ENCODE peak calls at places on chromosomes 11 and 22, in eight cellular contexts. Q is colonic mucosa; M is right atrium auricular region; D is IMR-90; V is AG04450; T is uterus; B is right lobe of liver; S is CD8-positive, alpha-beta memory T cell. K is an unnamed sample.

GRCh38 chr11:65588199-65589054 is 7.2 kb downstream of the KCNK7 start:
- DNase-seq in Q (peak; percentile 62), M (no peak), D (peak; percentile 32), V (no peak), T (peak; percentile 70), B (peak; percentile 72), S (peak; percentile 88), K (peak; percentile 75)

GRCh38 chr11:77517226-77517625 is 43.3 kb upstream of the PAK1 start:
- DNase-seq in Q (no peak), M (no peak), D (no peak), V (no peak), T (no peak), B (no peak), S (no peak), K (no peak)

GRCh38 chr22:37657590-37658132 is 862 bp upstream of the PDXP start:
- DNase-seq in Q (no peak), M (no peak), D (peak; percentile 7), V (no peak), T (no peak), B (no peak), S (no peak), K (no peak)

GRCh38 chr11:114346709-114347141 is 50.5 kb downstream of the NNMT start:
- DNase-seq in Q (no peak), M (no peak), D (no peak), V (no peak), T (no peak), B (no peak), S (no peak), K (no peak)

GRCh38 chr11:3865388-3866193 is 10.1 kb downstream of the STIM1 start:
- DNase-seq in Q (no peak), M (no peak), D (peak; percentile 76), V (peak; percentile 41), T (no peak), B (no peak), S (no peak), K (no peak)

GRCh38 chr22:36325163-36326031 is 62.4 kb downstream of the MYH9 start:
- DNase-seq in Q (peak; percentile 80), M (peak; percentile 84), D (peak; percentile 86), V (no peak), T (peak; percentile 86), B (no peak), S (no peak), K (no peak)

GRCh38 chr11:72787262-72788104 is 6.4 kb downstream of the STARD10 start:
- DNase-seq in Q (peak; percentile 89), M (no peak), D (no peak), V (no peak), T (no peak), B (peak; percentile 95), S (no peak), K (no peak)

GRCh38 chr11:62665630-62666258 is 632 bp downstream of the CSKMT start:
- DNase-seq in Q (peak; percentile 64), M (peak; percentile 72), D (peak; percentile 66), V (no peak), T (peak; percentile 59), B (peak; percentile 73), S (peak; percentile 84), K (peak; percentile 55)

GRCh38 chr11:7004482-7004881 is 15.7 kb downstream of the ZNF214 start:
- DNase-seq in Q (peak; percentile 17), M (no peak), D (peak; percentile 86), V (no peak), T (no peak), B (no peak), S (no peak), K (no peak)

GRCh38 chr11:1952806-1953482 is 5.8 kb downstream of the MRPL23 start:
- DNase-seq in Q (no peak), M (no peak), D (no peak), V (no peak), T (peak; percentile 5), B (no peak), S (no peak), K (no peak)

GRCh38 chr11:133902506-133902905 is 54.3 kb downstream of the IGSF9B start:
- DNase-seq in Q (no peak), M (no peak), D (no peak), V (no peak), T (no peak), B (peak; percentile 11), S (no peak), K (no peak)

GRCh38 chr11:116467809-116468208 is 305.0 kb downstream of the BUD13 start:
- DNase-seq in Q (no peak), M (no peak), D (no peak), V (no peak), T (no peak), B (no peak), S (no peak), K (no peak)

GRCh38 chr22:20590477-20591294 is 83.3 kb downstream of the MED15 start:
- DNase-seq in Q (no peak), M (no peak), D (no peak), V (no peak), T (no peak), B (no peak), S (no peak), K (no peak)

GRCh38 chr22:45629469-45630089 is 42.1 kb upstream of the ATXN10 start:
- DNase-seq in Q (no peak), M (no peak), D (no peak), V (no peak), T (no peak), B (no peak), S (no peak), K (no peak)
- H3K4me3 ChIP-seq in Q (no peak overlapping the region), M (no peak overlapping the region), D (no peak overlapping the region), V (no peak overlapping the region), T (no peak overlapping the region), B (no peak overlapping the region), S (no peak overlapping the region), K (no peak overlapping the region)

DNA sequence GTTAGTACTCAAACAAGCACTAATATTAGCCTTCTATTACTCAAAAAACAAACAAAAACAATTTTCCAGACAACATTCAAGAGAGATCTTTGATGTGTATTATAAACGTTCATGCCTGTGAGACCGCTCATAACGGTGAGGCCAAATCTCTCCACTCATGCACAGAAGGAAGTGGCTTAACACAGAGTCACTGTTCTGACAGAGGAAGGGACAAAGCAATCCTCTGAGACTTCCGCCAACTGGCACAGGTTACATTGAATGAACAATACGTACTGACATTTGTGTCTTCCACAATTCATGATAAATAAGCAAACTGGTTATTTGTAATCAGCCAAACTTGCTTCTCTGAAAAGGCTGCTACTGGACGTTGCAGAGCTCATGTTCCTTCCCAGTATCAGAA is 30.5 kb downstream of the CHKA start:
- DNase-seq in Q (peak; percentile 61), M (no peak), D (peak; percentile 11), V (no peak), T (no peak), B (no peak), S (no peak), K (no peak)
- H3K27ac ChIP-seq in Q (peak overlapping the region; percentile 67), M (no peak overlapping the region), D (no peak overlapping the region), V (no peak overlapping the region), T (no peak overlapping the region), B (no peak overlapping the region), S (no peak overlapping the region), K (no peak overlapping the region)

GRCh38 chr11:61052182-61052972 is 49.9 kb upstream of the CD5 start:
- DNase-seq in Q (no peak), M (no peak), D (no peak), V (no peak), T (no peak), B (no peak), S (no peak), K (no peak)

GRCh38 chr11:61048368-61049065 is 53.8 kb upstream of the CD5 start:
- DNase-seq in Q (no peak), M (no peak), D (no peak), V (no peak), T (no peak), B (no peak), S (no peak), K (no peak)

GRCh38 chr11:61045271-61045670 is 57.0 kb upstream of the CD5 start:
- DNase-seq in Q (no peak), M (no peak), D (no peak), V (no peak), T (no peak), B (no peak), S (no peak), K (no peak)

GRCh38 chr11:61049854-61050253 is 52.4 kb upstream of the CD5 start:
- DNase-seq in Q (no peak), M (no peak), D (no peak), V (no peak), T (no peak), B (no peak), S (no peak), K (no peak)

DNA sequence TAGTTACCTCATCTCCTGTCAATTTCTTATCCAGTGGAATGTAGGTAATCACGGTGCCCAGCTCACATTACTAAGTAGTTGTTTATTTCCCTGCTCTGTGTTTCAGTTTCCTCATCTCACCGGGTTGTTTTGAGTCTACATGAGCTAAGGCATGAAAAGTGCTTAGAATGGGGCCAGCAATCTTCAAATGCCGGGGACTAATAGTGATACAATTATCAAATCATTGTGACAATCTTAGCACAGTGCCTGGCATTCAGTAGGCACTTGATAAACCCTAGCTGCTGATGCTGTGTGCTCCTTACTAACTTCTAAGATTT is 53.3 kb upstream of the CD5 start:
- DNase-seq in Q (no peak), M (no peak), D (no peak), V (no peak), T (no peak), B (no peak), S (no peak), K (no peak)
- H3K4me3 ChIP-seq in Q (no peak overlapping the region), M (no peak overlapping the region), D (no peak overlapping the region), V (no peak overlapping the region), T (no peak overlapping the region), B (no peak overlapping the region), S (no peak overlapping the region), K (no peak overlapping the region)

DNA sequence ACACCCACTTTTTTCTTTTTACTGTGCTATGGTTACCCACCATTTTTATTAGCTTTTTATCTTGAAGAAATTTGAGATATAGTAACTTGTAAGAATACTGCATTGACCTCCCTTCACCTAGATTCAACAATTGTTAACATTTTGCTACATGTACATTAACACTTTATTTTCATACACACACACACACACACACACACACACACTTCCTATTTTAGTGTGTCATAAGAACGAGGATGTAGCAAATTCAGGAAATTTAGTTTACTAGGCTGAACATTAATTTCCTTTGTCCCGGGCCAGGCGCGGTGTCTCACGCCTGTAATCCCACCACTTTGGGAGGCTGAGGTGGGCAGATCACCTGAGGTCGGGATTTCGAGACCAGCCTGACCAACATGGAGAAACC is 1.1 kb upstream of the ATP6V1E1 start:
- DNase-seq in Q (no peak), M (no peak), D (no peak), V (no peak), T (no peak), B (no peak), S (no peak), K (no peak)
- H3K27ac ChIP-seq in Q (no peak overlapping the region), M (peak overlapping the region; percentile 95), D (no peak overlapping the region), V (no peak overlapping the region), T (peak overlapping the region; percentile 91), B (no peak overlapping the region), S (peak overlapping the region; percentile 99), K (no peak overlapping the region)

DNA sequence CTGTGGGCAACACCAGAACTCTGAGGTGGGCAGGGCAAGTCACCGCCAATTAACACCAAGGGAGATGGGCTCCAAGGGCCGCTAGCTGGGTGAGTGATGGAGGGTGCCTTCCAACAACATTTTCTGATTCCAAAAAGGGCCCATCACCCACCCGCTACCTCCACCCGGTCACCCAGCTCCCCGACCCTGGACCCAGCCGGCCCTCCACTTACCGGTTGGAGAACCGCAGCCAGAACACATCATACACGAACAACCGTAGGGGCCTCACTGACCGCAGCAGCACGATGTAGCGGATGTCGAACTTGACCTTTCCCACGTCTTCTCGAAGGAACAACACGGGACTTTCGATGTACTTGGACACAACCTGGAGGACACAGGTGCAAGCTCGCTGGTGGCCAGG is 14.7 kb downstream of the TTLL12 start:
- DNase-seq in Q (no peak), M (no peak), D (no peak), V (no peak), T (no peak), B (no peak), S (no peak), K (no peak)
- H3K4me3 ChIP-seq in Q (no peak overlapping the region), M (no peak overlapping the region), D (no peak overlapping the region), V (no peak overlapping the region), T (no peak overlapping the region), B (no peak overlapping the region), S (no peak overlapping the region), K (no peak overlapping the region)